ENCODE peak calls at places on chromosomes 16 and 17, in four cellular contexts. One of them, this sample, is unnamed. For H3K36me3 and H3K27me3, the result is how much of the 10 kb centered on the place peaks cover.

GRCh38 chr17:68389041-68389440 is 68.3 kb downstream of the WIPI1 start:
- DNase-seq in trophoblast cell: no peak
- DNase-seq in IMR-90: no peak
- DNase-seq in pancreas: no peak
- DNase-seq in this sample: no peak

GRCh38 chr16:9934723-9935508 is 247.3 kb downstream of the GRIN2A start:
- DNase-seq in trophoblast cell: no peak
- DNase-seq in IMR-90: no peak
- DNase-seq in pancreas: no peak
- DNase-seq in this sample: no peak

GRCh38 chr16:65122974-65123845 is 1.3 kb upstream of the CDH11 start:
- DNase-seq in IMR-90: peak
- DNase-seq in trophoblast cell: no peak
- DNase-seq in pancreas: no peak
- DNase-seq in this sample: no peak

GRCh38 chr16:2882460-2883026 is 472 bp upstream of the FLYWCH2 start:
- DNase-seq in trophoblast cell: peak
- DNase-seq in pancreas: peak
- DNase-seq in IMR-90: peak
- DNase-seq in this sample: peak

GRCh38 chr16:71572497-71573116 is 4.3 kb downstream of the TAT start:
- DNase-seq in IMR-90: no peak
- DNase-seq in pancreas: no peak
- DNase-seq in trophoblast cell: no peak
- DNase-seq in this sample: no peak

GRCh38 chr16:27867122-27868110 is 196.1 kb downstream of the GSG1L start:
- DNase-seq in pancreas: peak
- DNase-seq in IMR-90: peak
- DNase-seq in trophoblast cell: peak
- DNase-seq in this sample: no peak

GRCh38 chr17:35404360-35404759 is 27.9 kb downstream of the SLFN12 start:
- DNase-seq in IMR-90: peak
- DNase-seq in trophoblast cell: no peak
- DNase-seq in pancreas: no peak
- DNase-seq in this sample: no peak

GRCh38 chr16:81401035-81401950 is 43.3 kb upstream of the CMIP start:
- DNase-seq in IMR-90: peak
- DNase-seq in trophoblast cell: peak
- DNase-seq in pancreas: no peak
- DNase-seq in this sample: peak

GRCh38 chr17:75876938-75877751 is 1.2 kb downstream of the TRIM47 start:
- DNase-seq in IMR-90: peak
- DNase-seq in trophoblast cell: peak
- DNase-seq in pancreas: peak
- DNase-seq in this sample: peak

GRCh38 chr17:2723997-2724782 is 12.6 kb upstream of the CLUH start:
- DNase-seq in pancreas: no peak
- DNase-seq in IMR-90: no peak
- DNase-seq in trophoblast cell: no peak
- DNase-seq in this sample: no peak

GRCh38 chr17:13107726-13108235 is 90.0 kb upstream of the ELAC2 start:
- DNase-seq in IMR-90: no peak
- DNase-seq in pancreas: no peak
- DNase-seq in trophoblast cell: peak
- DNase-seq in this sample: no peak

GRCh38 chr17:1880851-1881630 is 51.2 kb downstream of the RPA1 start:
- DNase-seq in trophoblast cell: no peak
- DNase-seq in IMR-90: peak
- DNase-seq in pancreas: no peak
- DNase-seq in this sample: no peak

GRCh38 chr17:7235693-7236665 is 1.7 kb upstream of the DVL2 start:
- DNase-seq in trophoblast cell: no peak
- DNase-seq in pancreas: peak
- DNase-seq in IMR-90: peak
- DNase-seq in this sample: no peak

GRCh38 chr16:27437946-27438345 is 36.0 kb downstream of the IL21R start:
- DNase-seq in trophoblast cell: no peak
- DNase-seq in IMR-90: no peak
- DNase-seq in pancreas: no peak
- DNase-seq in this sample: no peak

GRCh38 chr17:77493238-77493812 is 352.6 kb downstream of the SEC14L1 start:
- DNase-seq in trophoblast cell: no peak
- DNase-seq in IMR-90: no peak
- DNase-seq in pancreas: no peak
- DNase-seq in this sample: no peak

GRCh38 chr17:78820122-78820792 is 20.4 kb downstream of the USP36 start:
- DNase-seq in trophoblast cell: no peak
- DNase-seq in IMR-90: no peak
- DNase-seq in pancreas: no peak
- DNase-seq in this sample: no peak

DNA sequence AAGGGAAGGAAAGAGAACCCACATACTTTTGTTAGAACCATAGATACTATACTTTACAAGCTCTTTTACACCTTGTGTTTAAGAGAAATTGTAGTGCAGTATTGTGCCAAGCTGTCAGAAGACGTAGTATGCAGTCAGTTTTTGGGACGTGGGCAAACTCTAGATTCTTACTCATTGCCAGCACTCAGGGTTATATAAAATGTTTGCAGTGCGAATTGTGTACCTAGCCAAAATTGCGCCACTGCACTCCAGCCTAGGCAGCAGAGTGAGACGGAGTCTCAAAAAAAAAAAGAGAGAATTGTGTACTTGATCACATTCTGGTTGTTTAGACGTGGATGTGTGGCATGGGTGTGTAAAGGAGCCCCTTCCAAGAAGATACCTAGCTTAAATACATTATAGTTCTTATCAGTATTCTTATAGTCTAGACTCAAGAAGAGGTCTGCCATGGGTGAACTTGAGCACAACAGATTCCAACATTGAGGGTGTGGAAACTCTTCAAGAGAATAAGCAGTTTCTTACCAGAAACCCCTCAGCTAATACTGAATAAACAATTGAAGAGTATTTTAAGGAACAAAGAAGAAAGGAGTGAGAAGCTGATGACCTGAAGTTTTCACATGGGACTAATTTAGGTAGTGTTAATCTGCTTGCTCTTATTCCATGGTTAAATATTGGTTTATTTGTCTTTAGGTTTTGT is 27.4 kb upstream of the MRC2 start:
- DNase-seq in IMR-90: no peak
- DNase-seq in trophoblast cell: no peak
- DNase-seq in pancreas: no peak
- DNase-seq in this sample: no peak
- H3K36me3 ChIP-seq in IMR-90: under half
- H3K36me3 ChIP-seq in trophoblast cell: under half
- H3K36me3 ChIP-seq in pancreas: under half
- H3K36me3 ChIP-seq in this sample: under half

DNA sequence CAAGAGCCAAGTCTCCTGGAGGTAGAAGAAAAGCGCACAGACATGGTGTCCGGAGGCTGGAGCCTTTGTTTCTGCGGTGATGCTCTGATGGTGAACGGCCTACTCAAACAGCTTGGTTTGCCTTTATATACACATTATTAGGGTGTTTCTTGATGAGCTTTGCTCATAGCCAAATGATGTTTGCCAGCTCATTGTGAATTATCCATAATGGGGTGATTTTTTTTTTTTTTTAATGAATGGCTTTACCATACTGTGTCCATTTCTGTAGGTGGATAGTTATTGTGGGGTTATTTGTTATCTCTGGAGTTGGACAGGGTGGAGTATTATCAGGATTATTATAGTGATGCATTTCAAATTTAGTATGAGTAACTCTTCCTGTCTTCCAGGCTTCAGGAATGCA is at the start of gene KRT27:
- DNase-seq in IMR-90: no peak
- DNase-seq in trophoblast cell: no peak
- DNase-seq in pancreas: no peak
- DNase-seq in this sample: no peak
- H3K27me3 ChIP-seq in IMR-90: under half
- H3K27me3 ChIP-seq in trophoblast cell: under half
- H3K27me3 ChIP-seq in pancreas: under half
- H3K27me3 ChIP-seq in this sample: under half

GRCh38 chr16:77416939-77417480 is 17.8 kb downstream of the ADAMTS18 start:
- DNase-seq in pancreas: no peak
- DNase-seq in IMR-90: no peak
- DNase-seq in trophoblast cell: no peak
- DNase-seq in this sample: no peak
- H3K4me3 ChIP-seq in pancreas: no peak
- H3K4me3 ChIP-seq in IMR-90: no peak
- H3K4me3 ChIP-seq in trophoblast cell: no peak
- H3K4me3 ChIP-seq in this sample: no peak

GRCh38 chr16:89244754-89245153 is 27.3 kb downstream of the ZNF778 start:
- DNase-seq in IMR-90: no peak
- DNase-seq in trophoblast cell: no peak
- DNase-seq in pancreas: no peak
- DNase-seq in this sample: no peak

GRCh38 chr16:89241187-89242003 is 23.9 kb downstream of the ZNF778 start:
- DNase-seq in trophoblast cell: peak
- DNase-seq in IMR-90: peak
- DNase-seq in pancreas: peak
- DNase-seq in this sample: peak

GRCh38 chr16:89246383-89246902 is 28.9 kb downstream of the ZNF778 start:
- DNase-seq in IMR-90: no peak
- DNase-seq in trophoblast cell: no peak
- DNase-seq in pancreas: no peak
- DNase-seq in this sample: no peak

GRCh38 chr16:89243664-89244063 is 26.2 kb downstream of the ZNF778 start:
- DNase-seq in trophoblast cell: no peak
- DNase-seq in pancreas: no peak
- DNase-seq in IMR-90: no peak
- DNase-seq in this sample: no peak

DNA sequence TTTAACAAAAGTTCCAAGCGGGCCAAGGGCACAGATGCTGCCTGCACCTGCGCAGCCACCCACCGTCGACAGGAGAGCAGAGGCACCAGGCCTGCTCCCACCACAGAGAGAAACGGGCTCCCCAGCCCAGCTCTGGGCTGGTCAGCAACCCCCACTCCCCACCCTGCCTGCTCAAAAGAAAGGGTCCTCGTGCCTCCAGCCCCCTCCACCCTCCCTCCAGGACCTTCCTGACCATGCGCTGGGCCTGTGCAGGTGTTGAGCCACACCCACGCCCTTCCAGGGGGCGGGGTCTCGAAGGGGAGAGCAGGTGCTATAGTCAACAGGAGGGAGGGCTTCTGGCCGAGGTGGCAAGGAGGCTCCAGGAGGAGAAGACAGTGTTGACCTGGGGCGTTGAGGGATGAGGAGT is 25.3 kb downstream of the ZNF778 start:
- DNase-seq in pancreas: no peak
- DNase-seq in trophoblast cell: no peak
- DNase-seq in IMR-90: no peak
- DNase-seq in this sample: no peak
- H3K36me3 ChIP-seq in pancreas: under half
- H3K36me3 ChIP-seq in trophoblast cell: under half
- H3K36me3 ChIP-seq in IMR-90: under half
- H3K36me3 ChIP-seq in this sample: under half

DNA sequence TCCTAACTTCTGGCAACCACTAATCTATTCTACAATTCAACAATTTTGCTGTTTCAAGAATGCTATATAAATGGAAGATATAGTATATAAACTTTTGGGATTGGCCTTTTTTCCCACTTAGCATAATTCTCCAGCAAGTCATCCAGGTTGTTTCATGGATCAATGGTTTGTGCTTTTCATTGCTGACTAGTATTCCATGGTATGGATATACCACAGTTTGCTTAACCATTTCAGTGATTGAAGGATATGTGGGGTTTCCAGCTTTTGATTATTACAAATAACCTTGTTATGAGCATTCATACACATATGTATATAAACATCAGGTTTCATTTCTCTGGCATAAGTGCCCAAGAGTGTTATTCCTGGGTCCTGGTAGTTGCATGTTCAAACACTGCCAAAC is 2.1 kb upstream of the FAM83G start:
- DNase-seq in pancreas: no peak
- DNase-seq in trophoblast cell: no peak
- DNase-seq in IMR-90: no peak
- DNase-seq in this sample: no peak
- H3K27me3 ChIP-seq in pancreas: under half
- H3K27me3 ChIP-seq in trophoblast cell: under half
- H3K27me3 ChIP-seq in IMR-90: under half
- H3K27me3 ChIP-seq in this sample: under half

This sample was measured in breast epithelium.